ENCODE peak calls at places on chromosomes 2 and 18, in six cellular contexts. One of them, this sample, is unnamed.

GRCh38 chr18:3441290-3441689 is 8.7 kb upstream of the TGIF1 start:
- DNase-seq in H9: peak
- DNase-seq in IMR-90: no peak
- DNase-seq in H1: no peak
- DNase-seq in mesenchymal stem cell: peak
- DNase-seq in trophoblast cell: no peak
- DNase-seq in this sample: no peak

GRCh38 chr2:6931753-6932152 is 14.5 kb downstream of the RNF144A start:
- DNase-seq in trophoblast cell: no peak
- DNase-seq in IMR-90: no peak
- DNase-seq in H1: no peak
- DNase-seq in H9: no peak
- DNase-seq in mesenchymal stem cell: no peak
- DNase-seq in this sample: no peak

GRCh38 chr2:204472375-204472774 is 72.9 kb upstream of the PARD3B start:
- DNase-seq in H9: no peak
- DNase-seq in H1: no peak
- DNase-seq in trophoblast cell: no peak
- DNase-seq in mesenchymal stem cell: no peak
- DNase-seq in IMR-90: peak
- DNase-seq in this sample: no peak

GRCh38 chr2:59947917-59948534 is 605.4 kb downstream of the BCL11A start:
- DNase-seq in IMR-90: no peak
- DNase-seq in H9: no peak
- DNase-seq in trophoblast cell: no peak
- DNase-seq in mesenchymal stem cell: no peak
- DNase-seq in H1: no peak
- DNase-seq in this sample: no peak

GRCh38 chr2:29115797-29116781 is 874 bp downstream of the CLIP4 start:
- DNase-seq in IMR-90: peak
- DNase-seq in trophoblast cell: peak
- DNase-seq in H1: no peak
- DNase-seq in mesenchymal stem cell: peak
- DNase-seq in H9: peak
- DNase-seq in this sample: no peak

GRCh38 chr2:158651358-158652057 is 143.6 kb upstream of the DAPL1 start:
- DNase-seq in H1: no peak
- DNase-seq in IMR-90: no peak
- DNase-seq in mesenchymal stem cell: no peak
- DNase-seq in H9: no peak
- DNase-seq in trophoblast cell: no peak
- DNase-seq in this sample: no peak

GRCh38 chr18:64994370-64994769 is 756.4 kb upstream of the CDH7 start:
- DNase-seq in H1: no peak
- DNase-seq in H9: no peak
- DNase-seq in trophoblast cell: no peak
- DNase-seq in IMR-90: no peak
- DNase-seq in mesenchymal stem cell: no peak
- DNase-seq in this sample: no peak

GRCh38 chr2:675982-676646 is 1.1 kb downstream of the TMEM18 start:
- DNase-seq in trophoblast cell: peak
- DNase-seq in IMR-90: peak
- DNase-seq in mesenchymal stem cell: peak
- DNase-seq in H9: peak
- DNase-seq in H1: peak
- DNase-seq in this sample: no peak

GRCh38 chr2:391658-392170 is 103.8 kb upstream of the ALKAL2 start:
- DNase-seq in H9: no peak
- DNase-seq in H1: no peak
- DNase-seq in IMR-90: no peak
- DNase-seq in mesenchymal stem cell: no peak
- DNase-seq in trophoblast cell: peak
- DNase-seq in this sample: no peak

DNA sequence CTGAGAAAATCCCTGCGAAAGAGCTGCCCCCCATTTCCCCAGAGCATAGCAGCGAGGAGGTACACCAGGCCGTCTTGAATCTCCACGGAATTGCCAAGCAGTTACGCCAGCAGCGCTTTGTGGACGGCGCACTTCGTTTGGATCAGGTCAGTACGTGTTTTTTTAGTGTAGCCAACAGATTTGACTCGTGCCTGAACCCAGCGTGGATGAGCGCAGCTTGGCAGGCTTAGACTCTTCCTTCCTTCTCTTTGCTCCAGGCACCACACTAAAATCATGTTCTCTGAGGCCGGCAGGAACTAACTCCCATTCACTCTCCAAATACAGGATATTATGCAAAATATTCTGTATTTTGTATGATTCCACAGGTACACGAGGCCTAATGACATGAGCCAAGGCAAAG is 115.3 kb upstream of the ALPP start:
- DNase-seq in trophoblast cell: no peak
- DNase-seq in mesenchymal stem cell: no peak
- DNase-seq in H1: no peak
- DNase-seq in H9: no peak
- DNase-seq in IMR-90: no peak
- DNase-seq in this sample: no peak
- H3K14ac ChIP-seq in trophoblast cell: no peak
- H3K14ac ChIP-seq in mesenchymal stem cell: no peak
- H3K14ac ChIP-seq in H1: no peak
- H3K14ac ChIP-seq in H9: no peak
- H3K14ac ChIP-seq in IMR-90: no peak
- H3K14ac ChIP-seq in this sample: no peak

GRCh38 chr2:119495948-119496347 is 28.3 kb downstream of the SCTR start:
- DNase-seq in trophoblast cell: no peak
- DNase-seq in H9: no peak
- DNase-seq in IMR-90: no peak
- DNase-seq in H1: no peak
- DNase-seq in mesenchymal stem cell: no peak
- DNase-seq in this sample: no peak
- H3K14ac ChIP-seq in trophoblast cell: no peak
- H3K14ac ChIP-seq in H9: no peak
- H3K14ac ChIP-seq in IMR-90: no peak
- H3K14ac ChIP-seq in H1: no peak
- H3K14ac ChIP-seq in mesenchymal stem cell: no peak
- H3K14ac ChIP-seq in this sample: no peak

GRCh38 chr2:52423111-52423510 is 1344.5 kb upstream of the CHAC2 start:
- DNase-seq in H9: no peak
- DNase-seq in trophoblast cell: no peak
- DNase-seq in mesenchymal stem cell: no peak
- DNase-seq in IMR-90: peak
- DNase-seq in H1: no peak
- DNase-seq in this sample: no peak

GRCh38 chr2:52428224-52428623 is 1339.4 kb upstream of the CHAC2 start:
- DNase-seq in H1: no peak
- DNase-seq in H9: peak
- DNase-seq in IMR-90: no peak
- DNase-seq in mesenchymal stem cell: no peak
- DNase-seq in trophoblast cell: no peak
- DNase-seq in this sample: no peak

DNA sequence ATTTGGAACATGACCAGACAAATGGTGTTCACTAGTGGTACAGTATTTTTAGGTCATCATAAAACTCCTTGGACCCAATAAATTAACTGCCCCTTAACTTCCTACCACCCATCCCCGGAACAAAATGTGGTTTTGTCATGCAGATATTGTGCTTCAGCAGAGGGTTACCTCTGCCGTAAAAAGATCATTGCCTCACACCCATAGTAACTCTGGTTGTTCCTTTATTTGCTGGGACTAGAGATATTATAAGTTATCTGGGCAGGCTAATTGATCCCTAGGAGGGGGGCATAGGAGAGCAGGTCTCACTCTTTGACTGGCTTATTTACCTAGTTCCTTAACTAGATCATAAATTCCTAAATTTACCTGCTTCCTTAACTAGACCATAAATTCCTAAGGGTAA is 1343.9 kb upstream of the CHAC2 start:
- DNase-seq in H1: no peak
- DNase-seq in mesenchymal stem cell: no peak
- DNase-seq in IMR-90: no peak
- DNase-seq in trophoblast cell: no peak
- DNase-seq in H9: no peak
- DNase-seq in this sample: no peak
- H3K14ac ChIP-seq in H1: no peak
- H3K14ac ChIP-seq in mesenchymal stem cell: no peak
- H3K14ac ChIP-seq in IMR-90: no peak
- H3K14ac ChIP-seq in trophoblast cell: no peak
- H3K14ac ChIP-seq in H9: no peak
- H3K14ac ChIP-seq in this sample: no peak

DNA sequence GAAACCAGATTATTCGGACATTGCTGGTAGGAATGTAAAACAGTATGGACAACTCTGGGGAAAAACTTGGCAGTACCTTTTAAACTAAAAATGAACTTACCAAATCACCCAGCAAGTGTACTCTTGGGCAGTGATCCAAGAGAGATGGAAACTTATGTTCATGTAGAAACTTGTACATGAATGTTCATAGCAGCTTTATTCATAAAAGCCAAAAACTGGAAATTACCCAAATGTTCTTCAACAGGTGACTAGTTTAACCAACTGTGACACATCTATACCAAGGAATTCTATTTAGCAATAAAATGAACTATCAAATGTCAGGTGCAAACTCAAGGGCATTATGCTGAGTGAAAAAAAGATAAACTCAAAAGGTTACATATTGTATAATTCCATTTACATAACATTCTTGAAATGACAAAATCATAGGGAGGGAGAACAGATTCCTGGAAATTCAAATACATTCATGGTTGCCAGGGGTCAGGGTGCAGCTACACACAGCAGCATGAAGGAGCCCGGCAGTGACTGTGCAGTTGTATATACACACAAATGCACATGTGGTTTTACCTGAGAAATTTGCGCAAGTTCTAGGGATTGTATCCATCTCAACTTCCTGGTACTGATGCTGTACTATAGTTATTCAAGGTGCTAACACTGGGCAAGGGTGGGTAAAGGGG is 3.5 kb upstream of the RNU4ATAC start:
- DNase-seq in H9: no peak
- DNase-seq in mesenchymal stem cell: no peak
- DNase-seq in H1: no peak
- DNase-seq in IMR-90: peak
- DNase-seq in trophoblast cell: no peak
- DNase-seq in this sample: no peak
- H3K14ac ChIP-seq in H9: no peak
- H3K14ac ChIP-seq in mesenchymal stem cell: no peak
- H3K14ac ChIP-seq in H1: no peak
- H3K14ac ChIP-seq in IMR-90: no peak
- H3K14ac ChIP-seq in trophoblast cell: no peak
- H3K14ac ChIP-seq in this sample: no peak

DNA sequence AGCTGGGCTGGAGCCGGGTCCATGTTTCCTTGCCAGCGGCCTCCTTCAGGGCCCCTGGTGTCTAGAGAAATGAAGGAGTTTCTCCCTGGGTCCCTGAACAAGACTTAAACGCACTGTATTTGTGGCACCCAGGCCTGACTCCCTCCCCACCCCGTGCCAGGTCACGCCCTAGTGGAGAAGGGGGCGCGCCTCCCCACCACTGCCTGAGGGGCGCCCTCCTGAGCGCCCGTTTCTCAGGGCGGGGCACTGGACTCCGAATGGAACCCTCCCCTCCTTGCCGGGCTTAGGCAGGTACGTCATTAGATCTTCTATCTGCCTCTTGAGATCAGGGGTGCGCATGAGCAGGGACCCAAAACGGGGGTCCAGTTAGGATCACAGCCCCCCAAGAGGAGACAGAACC is 16.3 kb downstream of the ODC1 start:
- DNase-seq in H1: no peak
- DNase-seq in H9: no peak
- DNase-seq in mesenchymal stem cell: no peak
- DNase-seq in IMR-90: no peak
- DNase-seq in trophoblast cell: no peak
- DNase-seq in this sample: no peak
- H3K14ac ChIP-seq in H1: no peak
- H3K14ac ChIP-seq in H9: no peak
- H3K14ac ChIP-seq in mesenchymal stem cell: no peak
- H3K14ac ChIP-seq in IMR-90: no peak
- H3K14ac ChIP-seq in trophoblast cell: no peak
- H3K14ac ChIP-seq in this sample: no peak

GRCh38 chr2:143081616-143082015 is 47.6 kb upstream of the ARHGAP15 start:
- DNase-seq in H9: no peak
- DNase-seq in IMR-90: no peak
- DNase-seq in H1: no peak
- DNase-seq in trophoblast cell: no peak
- DNase-seq in mesenchymal stem cell: no peak
- DNase-seq in this sample: no peak
- H3K14ac ChIP-seq in H9: no peak
- H3K14ac ChIP-seq in IMR-90: no peak
- H3K14ac ChIP-seq in H1: no peak
- H3K14ac ChIP-seq in trophoblast cell: no peak
- H3K14ac ChIP-seq in mesenchymal stem cell: no peak
- H3K14ac ChIP-seq in this sample: no peak

GRCh38 chr2:219634171-219634940 is 6.9 kb downstream of the SLC4A3 start:
- DNase-seq in trophoblast cell: no peak
- DNase-seq in mesenchymal stem cell: no peak
- DNase-seq in H9: peak
- DNase-seq in H1: no peak
- DNase-seq in IMR-90: no peak
- DNase-seq in this sample: no peak
- H3K14ac ChIP-seq in trophoblast cell: no peak
- H3K14ac ChIP-seq in mesenchymal stem cell: no peak
- H3K14ac ChIP-seq in H9: no peak
- H3K14ac ChIP-seq in H1: no peak
- H3K14ac ChIP-seq in IMR-90: no peak
- H3K14ac ChIP-seq in this sample: no peak

GRCh38 chr2:143704432-143705106 is 575.4 kb downstream of the ARHGAP15 start:
- DNase-seq in IMR-90: no peak
- DNase-seq in mesenchymal stem cell: no peak
- DNase-seq in H9: no peak
- DNase-seq in trophoblast cell: no peak
- DNase-seq in H1: no peak
- DNase-seq in this sample: no peak

GRCh38 chr2:143702931-143703330 is 573.7 kb downstream of the ARHGAP15 start:
- DNase-seq in H1: no peak
- DNase-seq in H9: no peak
- DNase-seq in trophoblast cell: peak
- DNase-seq in IMR-90: no peak
- DNase-seq in mesenchymal stem cell: no peak
- DNase-seq in this sample: no peak

GRCh38 chr2:143708682-143709081 is 579.5 kb downstream of the ARHGAP15 start:
- DNase-seq in H9: no peak
- DNase-seq in mesenchymal stem cell: no peak
- DNase-seq in IMR-90: no peak
- DNase-seq in trophoblast cell: peak
- DNase-seq in H1: no peak
- DNase-seq in this sample: no peak

GRCh38 chr2:143705108-143705686 is 576.0 kb downstream of the ARHGAP15 start:
- DNase-seq in H9: no peak
- DNase-seq in trophoblast cell: peak
- DNase-seq in IMR-90: peak
- DNase-seq in mesenchymal stem cell: no peak
- DNase-seq in H1: no peak
- DNase-seq in this sample: no peak

DNA sequence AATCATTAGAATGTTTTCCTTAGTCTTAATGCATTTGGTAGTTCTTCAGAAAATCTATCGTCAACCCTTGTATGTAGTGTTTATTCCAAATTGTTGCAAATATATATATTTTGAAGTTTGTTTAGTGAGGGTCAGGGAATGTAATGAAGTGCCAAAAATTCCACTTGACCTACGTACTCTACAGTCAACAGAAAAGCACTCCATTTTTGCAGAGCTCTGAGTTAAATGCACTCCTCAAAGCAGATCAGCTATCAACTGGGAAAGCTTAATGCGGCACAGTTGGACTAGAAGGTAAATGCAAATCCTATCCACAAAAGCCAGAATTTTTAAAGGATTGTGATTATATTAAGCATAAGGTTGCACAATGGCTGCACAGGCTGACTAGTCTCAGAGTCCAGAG is 577.1 kb downstream of the ARHGAP15 start:
- DNase-seq in H1: no peak
- DNase-seq in IMR-90: peak
- DNase-seq in mesenchymal stem cell: peak
- DNase-seq in H9: no peak
- DNase-seq in trophoblast cell: peak
- DNase-seq in this sample: no peak
- H3K14ac ChIP-seq in H1: no peak
- H3K14ac ChIP-seq in IMR-90: peak
- H3K14ac ChIP-seq in mesenchymal stem cell: no peak
- H3K14ac ChIP-seq in H9: no peak
- H3K14ac ChIP-seq in trophoblast cell: no peak
- H3K14ac ChIP-seq in this sample: no peak